ENCODE peak calls at places on chromosomes 5 and 9, in four cellular contexts. U is upper lobe of right lung, P is RWPE1, N is lower leg skin. T is an unnamed sample.

GRCh38 chr9:122217640-122218039 is 11.1 kb downstream of the LHX6 start:
- DNase-seq in U (no peak), N (no peak), P (no peak), T (no peak)

GRCh38 chr9:106953166-106953565 is 90.2 kb downstream of the ZNF462 start:
- DNase-seq in N (no peak), P (peak; percentile 36), U (no peak), T (no peak)

GRCh38 chr5:135399838-135400542 is 959 bp upstream of the MACROH2A1 start:
- DNase-seq in N (no peak), P (no peak), U (no peak), T (no peak)

GRCh38 chr5:77168187-77168883 is 42.1 kb upstream of the PDE8B start:
- DNase-seq in P (no peak), U (peak; percentile 69), N (no peak), T (no peak)

GRCh38 chr5:32802764-32803163 is 91.6 kb downstream of the NPR3 start:
- DNase-seq in U (no peak), P (no peak), N (no peak), T (no peak)

GRCh38 chr9:81182421-81182820 is 506.9 kb downstream of the TLE1 start:
- DNase-seq in N (no peak), P (no peak), U (no peak), T (no peak)

GRCh38 chr9:93942176-93942575 is 13.0 kb downstream of the BARX1 start:
- DNase-seq in P (no peak), U (no peak), N (no peak), T (no peak)

GRCh38 chr9:33884856-33885701 is 68.1 kb downstream of the UBE2R2 start:
- DNase-seq in N (no peak), P (no peak), U (no peak), T (no peak)

GRCh38 chr5:143129910-143130703 is 273.4 kb downstream of the NR3C1 start:
- DNase-seq in P (no peak), N (no peak), U (no peak), T (no peak)

DNA sequence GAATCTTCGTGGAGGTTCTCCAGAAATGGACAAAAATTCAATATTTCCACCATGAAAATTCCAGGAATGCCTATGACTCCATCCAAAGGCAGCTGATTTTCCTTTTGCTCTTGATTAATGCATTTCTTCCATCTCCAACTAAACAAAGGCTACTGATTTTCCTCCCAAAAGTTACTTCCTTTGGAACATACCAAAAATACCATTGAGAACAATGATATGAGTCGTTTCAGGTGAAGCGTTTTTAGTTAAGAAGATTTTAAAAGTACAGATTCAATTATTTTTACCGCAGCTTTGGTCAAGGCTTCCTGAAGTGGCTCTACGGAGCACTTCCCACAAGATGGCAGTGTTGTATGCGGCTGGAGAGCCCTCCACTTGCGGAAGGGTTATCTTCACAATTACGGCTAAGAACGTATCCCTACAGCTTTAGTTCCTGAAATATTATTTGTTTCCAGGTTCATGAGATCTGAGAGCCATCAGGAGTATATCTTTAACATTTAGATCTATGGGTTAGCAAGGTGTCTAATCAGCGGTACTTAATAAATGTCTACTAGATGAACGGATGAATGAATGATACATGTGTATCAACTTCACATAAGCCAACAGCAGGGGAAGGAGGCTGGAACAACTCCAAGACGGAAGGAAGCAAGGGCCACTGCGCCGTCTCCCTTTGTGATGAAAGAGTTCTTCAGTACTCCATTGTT is 35.9 kb upstream of the ARSB start:
- DNase-seq in P (peak; percentile 60), U (peak; percentile 67), N (peak; percentile 20), T (peak; percentile 80)
- TF ChIP-seq CTCF in P (peak; percentile 95), U (peak; percentile 81), N (no peak), T (peak; percentile 61)

DNA sequence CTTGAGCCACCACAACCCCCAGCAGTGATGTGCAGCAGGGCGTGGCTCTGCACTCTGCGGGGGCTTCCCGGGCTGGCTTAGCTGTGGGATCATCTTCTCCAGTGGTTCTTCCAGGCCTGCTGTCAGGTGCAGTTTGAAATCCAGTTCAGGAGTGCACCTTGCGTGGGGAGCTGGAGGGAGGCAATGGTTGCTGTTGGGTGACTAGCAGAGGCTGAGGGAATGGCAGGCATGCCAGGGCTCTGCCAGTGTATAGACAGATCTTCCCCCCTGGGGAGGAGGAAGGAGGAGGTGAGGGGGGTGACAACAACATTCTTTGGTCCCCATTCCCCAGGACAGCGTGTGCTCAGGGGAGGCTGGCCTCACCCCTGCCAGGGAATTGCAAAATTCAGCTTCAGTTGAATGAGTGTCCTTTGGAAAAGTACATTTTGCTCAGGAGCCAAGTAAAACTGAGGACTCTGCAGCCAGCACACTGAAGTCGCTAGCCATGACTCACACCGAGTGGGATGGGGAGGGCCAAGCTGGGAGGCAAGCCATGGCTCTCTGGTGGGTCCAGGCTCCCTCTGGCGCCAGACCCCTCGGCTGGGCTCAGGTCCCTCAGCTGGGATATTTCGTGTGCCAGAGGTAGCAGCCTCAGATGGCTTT is 35.0 kb downstream of the ERGIC1 start:
- DNase-seq in N (peak; percentile 84), P (peak; percentile 75), U (peak; percentile 89), T (no peak)
- TF ChIP-seq CTCF in N (no peak), P (no peak), U (peak; percentile 28), T (no peak)

GRCh38 chr9:131382850-131383729 is 10.8 kb upstream of the PRRC2B start:
- DNase-seq in N (no peak), P (peak; percentile 92), U (no peak), T (no peak)
- TF ChIP-seq CTCF in N (no peak), P (no peak), U (no peak), T (no peak)

GRCh38 chr5:90166816-90167215 is 242.7 kb downstream of the CETN3 start:
- DNase-seq in N (no peak), U (no peak), P (no peak), T (no peak)

GRCh38 chr5:90161399-90161798 is 248.2 kb downstream of the CETN3 start:
- DNase-seq in P (peak; percentile 30), U (peak; percentile 67), N (peak; percentile 19), T (peak; percentile 26)

GRCh38 chr5:90158131-90158530 is 251.4 kb downstream of the CETN3 start:
- DNase-seq in P (no peak), U (no peak), N (no peak), T (no peak)

DNA sequence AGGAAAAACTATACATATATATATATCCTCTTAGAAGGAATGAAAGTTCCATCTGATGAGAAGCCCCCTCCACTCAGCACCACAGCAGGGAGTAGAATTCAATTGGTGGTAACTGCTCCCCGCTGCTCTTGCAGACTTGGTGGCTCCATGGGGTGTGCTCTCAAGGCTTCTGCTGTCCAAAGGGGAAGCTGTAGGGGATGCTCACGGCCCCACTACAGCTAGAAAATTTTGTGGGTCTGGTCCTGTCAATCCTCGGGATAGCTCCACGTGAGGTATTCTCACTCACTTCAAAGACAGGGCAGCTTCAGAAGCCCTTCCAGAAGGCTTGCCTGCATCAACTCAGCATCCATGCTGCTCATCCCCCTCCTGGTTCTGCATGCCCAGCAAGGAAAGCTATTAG is 247.2 kb downstream of the CETN3 start:
- DNase-seq in N (no peak), U (no peak), P (no peak), T (no peak)
- TF ChIP-seq CTCF in N (no peak), U (no peak), P (no peak), T (no peak)

GRCh38 chr5:25540628-25541027 is 895.9 kb upstream of the CDH10 start:
- DNase-seq in P (no peak), N (no peak), U (no peak), T (no peak)

DNA sequence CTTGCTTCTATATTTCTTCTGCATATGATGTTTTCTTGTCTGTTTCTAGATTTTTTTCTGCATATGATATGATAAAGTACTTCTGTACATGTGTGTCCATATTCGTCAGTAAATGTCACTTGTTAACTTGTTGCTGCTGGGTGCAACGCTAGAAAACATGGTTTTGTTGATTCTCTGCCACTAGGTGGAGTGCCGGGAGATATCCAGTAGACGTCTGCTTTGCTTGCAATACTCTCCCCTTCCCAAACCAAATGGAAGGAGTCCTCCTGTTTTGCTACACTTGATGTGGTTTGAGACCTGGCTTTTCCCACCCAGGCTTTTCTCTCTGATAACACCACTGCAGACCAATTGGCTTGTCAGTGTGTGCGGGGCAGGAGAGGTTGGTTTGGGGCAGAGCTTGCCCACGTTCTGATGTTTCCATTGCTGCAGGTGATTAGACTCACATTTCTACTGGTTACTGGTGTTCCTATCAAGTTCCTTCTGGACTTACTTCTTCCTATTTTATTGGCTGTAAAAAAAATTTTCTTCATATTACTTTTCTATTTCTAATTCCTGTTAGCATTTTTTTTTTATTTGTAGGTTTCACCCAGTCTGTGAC is 900.0 kb upstream of the CDH10 start:
- DNase-seq in U (no peak), N (no peak), P (peak; percentile 26), T (peak; percentile 43)
- TF ChIP-seq CTCF in U (peak; percentile 49), N (no peak), P (peak; percentile 63), T (peak; percentile 79)

GRCh38 chr9:110115868-110116542 is 92.0 kb downstream of the C9orf152 start:
- DNase-seq in P (peak; percentile 97), U (no peak), N (no peak), T (no peak)

GRCh38 chr9:110116543-110116885 is 91.4 kb downstream of the C9orf152 start:
- DNase-seq in N (no peak), U (no peak), P (peak; percentile 92), T (no peak)

GRCh38 chr9:110115341-110115820 is 92.6 kb downstream of the C9orf152 start:
- DNase-seq in N (no peak), P (no peak), U (no peak), T (peak; percentile 28)

GRCh38 chr9:110114086-110114887 is 93.7 kb downstream of the C9orf152 start:
- DNase-seq in P (no peak), N (no peak), U (no peak), T (no peak)

GRCh38 chr9:110114888-110115259 is 93.1 kb downstream of the C9orf152 start:
- DNase-seq in U (no peak), N (no peak), P (no peak), T (peak; percentile 37)
- TF ChIP-seq CTCF in U (no peak), N (no peak), P (no peak), T (no peak)

DNA sequence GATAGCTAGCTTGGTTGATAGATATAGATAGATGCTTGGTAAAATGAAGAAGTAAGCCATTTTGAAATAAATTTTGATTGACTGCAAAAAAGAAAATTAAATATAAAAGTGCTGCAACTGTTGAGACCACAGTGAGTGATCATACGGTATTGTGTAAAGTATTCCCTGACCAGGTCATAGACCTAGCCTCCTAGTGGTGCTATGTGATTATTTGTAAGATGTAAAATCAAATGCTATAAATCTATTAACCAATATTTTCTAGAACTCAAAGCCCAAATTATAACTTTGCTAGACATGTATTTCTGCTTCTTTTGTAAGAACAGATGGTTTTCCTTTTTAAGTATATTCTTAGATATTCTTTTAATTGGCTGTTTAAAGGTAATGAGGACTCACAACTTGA is 480.2 kb upstream of the PTPRD start:
- DNase-seq in P (no peak), U (no peak), N (no peak), T (no peak)
- TF ChIP-seq CTCF in P (no peak), U (no peak), N (no peak), T (no peak)

T was measured in glutamatergic neuron.